ENCODE peak calls at places on chromosomes 6 and 20, in four cellular contexts. One of them, this sample, is unnamed.

GRCh38 chr6:109121411-109121810 is 26.1 kb downstream of the CEP57L1 start:
- DNase-seq in K562: no peak
- DNase-seq in adrenal gland: no peak
- DNase-seq in H1: no peak
- DNase-seq in this sample: no peak

GRCh38 chr20:32968833-32969241 is 35.4 kb downstream of the SUN5 start:
- DNase-seq in K562: no peak
- DNase-seq in adrenal gland: no peak
- DNase-seq in H1: no peak
- DNase-seq in this sample: no peak

GRCh38 chr6:3340358-3340798 is 81.6 kb downstream of the PSMG4 start:
- DNase-seq in K562: no peak
- DNase-seq in adrenal gland: no peak
- DNase-seq in H1: no peak
- DNase-seq in this sample: no peak

GRCh38 chr20:19022118-19022575 is 190.3 kb upstream of the SLC24A3 start:
- DNase-seq in K562: no peak
- DNase-seq in adrenal gland: no peak
- DNase-seq in H1: peak
- DNase-seq in this sample: no peak

GRCh38 chr6:169288591-169288990 is 34.9 kb upstream of the THBS2 start:
- DNase-seq in K562: no peak
- DNase-seq in adrenal gland: no peak
- DNase-seq in H1: no peak
- DNase-seq in this sample: no peak

GRCh38 chr20:57698867-57699275 is 10.9 kb downstream of the PMEPA1 start:
- DNase-seq in K562: no peak
- DNase-seq in adrenal gland: no peak
- DNase-seq in H1: no peak
- DNase-seq in this sample: no peak

GRCh38 chr6:155448823-155449789 is 6.5 kb downstream of the NOX3 start:
- DNase-seq in K562: no peak
- DNase-seq in adrenal gland: peak
- DNase-seq in H1: no peak
- DNase-seq in this sample: no peak

GRCh38 chr6:151052021-151052646 is 186.6 kb downstream of the MTHFD1L start:
- DNase-seq in K562: no peak
- DNase-seq in adrenal gland: no peak
- DNase-seq in H1: no peak
- DNase-seq in this sample: no peak

GRCh38 chr6:152863618-152864326 is 113.2 kb downstream of the VIP start:
- DNase-seq in K562: peak
- DNase-seq in adrenal gland: peak
- DNase-seq in H1: peak
- DNase-seq in this sample: peak

GRCh38 chr6:71139249-71139648 is 149.4 kb upstream of the OGFRL1 start:
- DNase-seq in K562: no peak
- DNase-seq in adrenal gland: no peak
- DNase-seq in H1: no peak
- DNase-seq in this sample: no peak

GRCh38 chr6:195861-196360 is 96.4 kb upstream of the DUSP22 start:
- DNase-seq in K562: no peak
- DNase-seq in adrenal gland: no peak
- DNase-seq in H1: no peak
- DNase-seq in this sample: no peak

GRCh38 chr6:21931641-21932335 is 338.2 kb downstream of the SOX4 start:
- DNase-seq in K562: no peak
- DNase-seq in adrenal gland: no peak
- DNase-seq in H1: no peak
- DNase-seq in this sample: no peak

GRCh38 chr6:170176621-170177382 is 114.1 kb downstream of the DLL1 start:
- DNase-seq in K562: no peak
- DNase-seq in adrenal gland: no peak
- DNase-seq in H1: peak
- DNase-seq in this sample: no peak

GRCh38 chr6:20791932-20792331 is 257.7 kb downstream of the CDKAL1 start:
- DNase-seq in K562: no peak
- DNase-seq in adrenal gland: no peak
- DNase-seq in H1: no peak
- DNase-seq in this sample: no peak

GRCh38 chr6:151026021-151026663 is 160.6 kb downstream of the MTHFD1L start:
- DNase-seq in K562: no peak
- DNase-seq in adrenal gland: no peak
- DNase-seq in H1: no peak
- DNase-seq in this sample: no peak

GRCh38 chr6:105753184-105754097 is 332.7 kb upstream of the PRDM1 start:
- DNase-seq in K562: no peak
- DNase-seq in adrenal gland: no peak
- DNase-seq in H1: no peak
- DNase-seq in this sample: no peak

GRCh38 chr20:32672982-32673727 is 586 bp downstream of the C20orf203 start:
- DNase-seq in K562: no peak
- DNase-seq in adrenal gland: no peak
- DNase-seq in H1: no peak
- DNase-seq in this sample: peak

GRCh38 chr6:138044972-138045371 is 62.2 kb downstream of the PERP start:
- DNase-seq in K562: no peak
- DNase-seq in adrenal gland: no peak
- DNase-seq in H1: no peak
- DNase-seq in this sample: no peak

GRCh38 chr6:13795041-13795748 is 19.2 kb downstream of the MCUR1 start:
- DNase-seq in K562: peak
- DNase-seq in adrenal gland: peak
- DNase-seq in H1: peak
- DNase-seq in this sample: peak

GRCh38 chr20:63121749-63122405 is 94.1 kb downstream of the YTHDF1 start:
- DNase-seq in K562: no peak
- DNase-seq in adrenal gland: no peak
- DNase-seq in H1: no peak
- DNase-seq in this sample: no peak

GRCh38 chr6:135936606-135937005 is 85.1 kb downstream of the PDE7B start:
- DNase-seq in K562: no peak
- DNase-seq in adrenal gland: no peak
- DNase-seq in H1: no peak
- DNase-seq in this sample: no peak

GRCh38 chr20:20407891-20408805 is 40.2 kb downstream of the INSM1 start:
- DNase-seq in K562: no peak
- DNase-seq in adrenal gland: no peak
- DNase-seq in H1: no peak
- DNase-seq in this sample: peak

GRCh38 chr6:49499121-49499520 is 602 bp upstream of the GLYATL3 start:
- DNase-seq in K562: no peak
- DNase-seq in adrenal gland: no peak
- DNase-seq in H1: no peak
- DNase-seq in this sample: peak
- TF ChIP-seq CTCF in K562: no peak
- TF ChIP-seq CTCF in adrenal gland: no peak
- TF ChIP-seq CTCF in H1: no peak
- TF ChIP-seq CTCF in this sample: no peak

GRCh38 chr6:79538481-79538971 is 1.3 kb upstream of the LCA5 start:
- DNase-seq in K562: no peak
- DNase-seq in adrenal gland: no peak
- DNase-seq in H1: no peak
- DNase-seq in this sample: no peak

GRCh38 chr6:79536615-79536968 is 638 bp downstream of the LCA5 start:
- DNase-seq in K562: no peak
- DNase-seq in adrenal gland: peak
- DNase-seq in H1: no peak
- DNase-seq in this sample: no peak

GRCh38 chr6:79536969-79537747 is at the start of gene LCA5:
- DNase-seq in K562: peak
- DNase-seq in adrenal gland: peak
- DNase-seq in H1: peak
- DNase-seq in this sample: peak
- TF ChIP-seq POLR2A in K562: peak
- TF ChIP-seq POLR2A in adrenal gland: peak
- TF ChIP-seq POLR2A in H1: no peak
- TF ChIP-seq POLR2A in this sample: no peak

GRCh38 chr6:30612213-30612612 is 4.8 kb downstream of the PPP1R10 start:
- DNase-seq in K562: no peak
- DNase-seq in adrenal gland: no peak
- DNase-seq in H1: no peak
- DNase-seq in this sample: peak
- TF ChIP-seq CTCF in K562: peak
- TF ChIP-seq CTCF in adrenal gland: no peak
- TF ChIP-seq CTCF in H1: no peak
- TF ChIP-seq CTCF in this sample: peak

GRCh38 chr6:30719356-30719755 is 796 bp upstream of the TUBB start:
- DNase-seq in K562: no peak
- DNase-seq in adrenal gland: no peak
- DNase-seq in H1: no peak
- DNase-seq in this sample: no peak

GRCh38 chr6:30722280-30723112 is 2.3 kb downstream of the TUBB start:
- DNase-seq in K562: peak
- DNase-seq in adrenal gland: peak
- DNase-seq in H1: peak
- DNase-seq in this sample: peak

GRCh38 chr6:30720738-30721197 is 616 bp downstream of the TUBB start:
- DNase-seq in K562: peak
- DNase-seq in adrenal gland: peak
- DNase-seq in H1: peak
- DNase-seq in this sample: peak

GRCh38 chr6:30721198-30722024 is 1.3 kb downstream of the TUBB start:
- DNase-seq in K562: peak
- DNase-seq in adrenal gland: peak
- DNase-seq in H1: peak
- DNase-seq in this sample: peak

GRCh38 chr6:30719791-30720737 is at the start of gene TUBB:
- DNase-seq in K562: peak
- DNase-seq in adrenal gland: peak
- DNase-seq in H1: peak
- DNase-seq in this sample: peak
- TF ChIP-seq POLR2A in K562: peak
- TF ChIP-seq POLR2A in adrenal gland: peak
- TF ChIP-seq POLR2A in H1: peak
- TF ChIP-seq POLR2A in this sample: peak

DNA sequence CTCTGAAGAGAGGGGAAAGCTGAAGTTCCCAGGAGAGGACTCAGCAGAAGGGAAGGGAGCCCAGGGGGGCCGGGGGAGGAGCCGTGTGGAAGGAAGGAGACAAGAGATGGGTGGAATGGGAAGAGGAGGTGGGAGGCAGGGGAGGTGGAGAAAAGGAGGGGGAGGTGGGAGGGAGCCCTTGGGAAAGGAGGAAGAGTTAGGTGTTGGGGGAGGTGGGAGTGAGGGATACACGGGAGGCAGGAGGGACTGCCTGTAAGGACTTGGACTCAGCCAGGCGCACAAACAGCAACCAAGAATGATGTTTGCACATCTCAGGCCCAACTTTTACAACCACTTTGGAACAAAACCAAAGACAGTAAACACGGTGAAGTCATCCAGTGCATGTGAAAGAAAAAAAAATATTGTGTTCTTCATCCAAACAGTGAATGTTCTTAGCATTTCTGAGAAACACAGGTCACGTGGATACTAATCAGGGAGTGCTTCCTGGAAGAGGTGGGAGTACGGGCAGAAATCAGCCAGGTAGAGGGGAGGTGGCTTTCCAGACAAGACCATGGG is 17.4 kb upstream of the LSM14B start:
- DNase-seq in K562: no peak
- DNase-seq in adrenal gland: no peak
- DNase-seq in H1: no peak
- DNase-seq in this sample: no peak
- TF ChIP-seq CTCF in K562: no peak
- TF ChIP-seq CTCF in adrenal gland: no peak
- TF ChIP-seq CTCF in H1: no peak
- TF ChIP-seq CTCF in this sample: no peak

This sample was measured in NB4.